ENCODE peak calls at places on chromosomes 3 and 15, in seven cellular contexts. One of them, this sample, is unnamed.

GRCh38 chr3:186053954-186054353 is 54.9 kb downstream of the ETV5 start:
- DNase-seq in HCT116: no peak
- DNase-seq in IMR-90: peak
- DNase-seq in A549: no peak
- DNase-seq in body of pancreas: no peak
- DNase-seq in breast epithelium: no peak
- DNase-seq in heart left ventricle: no peak
- DNase-seq in this sample: no peak

GRCh38 chr3:77326586-77326985 is 286.7 kb downstream of the ROBO2 start:
- DNase-seq in HCT116: no peak
- DNase-seq in IMR-90: no peak
- DNase-seq in A549: no peak
- DNase-seq in body of pancreas: no peak
- DNase-seq in breast epithelium: no peak
- DNase-seq in heart left ventricle: no peak
- DNase-seq in this sample: no peak

GRCh38 chr15:85336870-85337269 is 43.5 kb upstream of the AKAP13 start:
- DNase-seq in HCT116: no peak
- DNase-seq in IMR-90: no peak
- DNase-seq in A549: no peak
- DNase-seq in body of pancreas: no peak
- DNase-seq in breast epithelium: no peak
- DNase-seq in heart left ventricle: no peak
- DNase-seq in this sample: no peak

GRCh38 chr3:86578071-86578470 is 412.9 kb downstream of the VGLL3 start:
- DNase-seq in HCT116: no peak
- DNase-seq in IMR-90: no peak
- DNase-seq in A549: no peak
- DNase-seq in body of pancreas: no peak
- DNase-seq in breast epithelium: no peak
- DNase-seq in heart left ventricle: no peak
- DNase-seq in this sample: no peak

GRCh38 chr3:52085883-52086282 is 29.5 kb upstream of the DUSP7 start:
- DNase-seq in HCT116: no peak
- DNase-seq in IMR-90: no peak
- DNase-seq in A549: no peak
- DNase-seq in body of pancreas: no peak
- DNase-seq in breast epithelium: no peak
- DNase-seq in heart left ventricle: peak
- DNase-seq in this sample: no peak

GRCh38 chr3:121870710-121871109 is 23.5 kb upstream of the SLC15A2 start:
- DNase-seq in HCT116: no peak
- DNase-seq in IMR-90: peak
- DNase-seq in A549: no peak
- DNase-seq in body of pancreas: no peak
- DNase-seq in breast epithelium: no peak
- DNase-seq in heart left ventricle: no peak
- DNase-seq in this sample: no peak

GRCh38 chr3:113117511-113118302 is 93.7 kb upstream of the BOC start:
- DNase-seq in HCT116: no peak
- DNase-seq in IMR-90: peak
- DNase-seq in A549: no peak
- DNase-seq in body of pancreas: no peak
- DNase-seq in breast epithelium: no peak
- DNase-seq in heart left ventricle: no peak
- DNase-seq in this sample: no peak

GRCh38 chr3:101292027-101292426 is 28.3 kb downstream of the IMPG2 start:
- DNase-seq in HCT116: peak
- DNase-seq in IMR-90: peak
- DNase-seq in A549: no peak
- DNase-seq in body of pancreas: no peak
- DNase-seq in breast epithelium: no peak
- DNase-seq in heart left ventricle: no peak
- DNase-seq in this sample: no peak

GRCh38 chr3:26058774-26059455 is 269.0 kb downstream of the OXSM start:
- DNase-seq in HCT116: no peak
- DNase-seq in IMR-90: no peak
- DNase-seq in A549: no peak
- DNase-seq in body of pancreas: no peak
- DNase-seq in breast epithelium: no peak
- DNase-seq in heart left ventricle: no peak
- DNase-seq in this sample: no peak

DNA sequence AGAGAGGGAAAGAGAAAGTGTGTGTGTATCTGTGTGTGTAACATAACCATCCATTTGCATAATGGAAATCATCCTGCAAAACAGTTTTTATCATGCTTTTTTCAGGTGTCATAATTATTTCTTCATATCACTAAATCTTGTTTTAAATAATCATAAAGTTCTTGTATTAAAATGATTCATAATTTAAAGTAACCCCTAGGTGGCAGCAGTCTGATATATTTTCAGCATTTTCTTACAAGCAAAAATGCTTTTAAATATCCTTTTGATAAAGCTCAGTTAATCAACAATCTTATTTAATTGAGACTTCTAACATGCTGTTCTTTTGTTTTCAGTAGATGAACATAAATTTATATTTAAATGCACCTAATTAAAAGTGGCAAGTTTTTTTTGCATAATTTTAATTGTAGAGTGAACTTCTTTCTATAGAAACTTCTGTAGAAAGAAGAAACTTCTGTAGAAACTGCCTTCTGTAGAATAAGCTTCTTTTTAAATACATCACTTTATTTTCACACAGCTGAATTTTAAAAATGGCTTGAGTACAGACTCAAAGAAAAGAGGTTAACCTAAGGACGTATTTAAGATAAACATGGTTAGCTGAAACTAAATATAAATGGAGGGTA is 72.5 kb downstream of the OPA1 start:
- DNase-seq in HCT116: peak
- DNase-seq in IMR-90: peak
- DNase-seq in A549: no peak
- DNase-seq in body of pancreas: no peak
- DNase-seq in breast epithelium: no peak
- DNase-seq in heart left ventricle: no peak
- DNase-seq in this sample: no peak
- TF ChIP-seq CTCF in HCT116: peak
- TF ChIP-seq CTCF in IMR-90: peak
- TF ChIP-seq CTCF in A549: peak
- TF ChIP-seq CTCF in body of pancreas: peak
- TF ChIP-seq CTCF in breast epithelium: peak
- TF ChIP-seq CTCF in heart left ventricle: peak
- TF ChIP-seq CTCF in this sample: no peak

GRCh38 chr3:45597581-45597980 is 3.0 kb downstream of the LIMD1 start:
- DNase-seq in HCT116: no peak
- DNase-seq in IMR-90: no peak
- DNase-seq in A549: no peak
- DNase-seq in body of pancreas: no peak
- DNase-seq in breast epithelium: no peak
- DNase-seq in heart left ventricle: no peak
- DNase-seq in this sample: no peak
- H3K4me3 ChIP-seq in HCT116: no peak
- H3K4me3 ChIP-seq in IMR-90: peak
- H3K4me3 ChIP-seq in A549: peak
- H3K4me3 ChIP-seq in body of pancreas: no peak
- H3K4me3 ChIP-seq in breast epithelium: no peak
- H3K4me3 ChIP-seq in heart left ventricle: no peak
- H3K4me3 ChIP-seq in this sample: no peak

GRCh38 chr15:62171882-62172281 is 6.8 kb upstream of the C2CD4B start:
- DNase-seq in HCT116: no peak
- DNase-seq in IMR-90: no peak
- DNase-seq in A549: no peak
- DNase-seq in body of pancreas: no peak
- DNase-seq in breast epithelium: no peak
- DNase-seq in heart left ventricle: no peak
- DNase-seq in this sample: no peak

GRCh38 chr15:62173215-62173614 is 8.1 kb upstream of the C2CD4B start:
- DNase-seq in HCT116: no peak
- DNase-seq in IMR-90: no peak
- DNase-seq in A549: no peak
- DNase-seq in body of pancreas: no peak
- DNase-seq in breast epithelium: no peak
- DNase-seq in heart left ventricle: peak
- DNase-seq in this sample: no peak
- TF ChIP-seq POLR2A in HCT116: no peak
- TF ChIP-seq POLR2A in IMR-90: no peak
- TF ChIP-seq POLR2A in A549: no peak
- TF ChIP-seq POLR2A in body of pancreas: no peak
- TF ChIP-seq POLR2A in breast epithelium: no peak
- TF ChIP-seq POLR2A in heart left ventricle: peak
- TF ChIP-seq POLR2A in this sample: no peak

GRCh38 chr15:34619151-34619550 is 35.7 kb upstream of the GOLGA8B start:
- DNase-seq in HCT116: no peak
- DNase-seq in IMR-90: no peak
- DNase-seq in A549: no peak
- DNase-seq in body of pancreas: no peak
- DNase-seq in breast epithelium: no peak
- DNase-seq in heart left ventricle: no peak
- DNase-seq in this sample: no peak

GRCh38 chr15:34620814-34621213 is 37.4 kb upstream of the GOLGA8B start:
- DNase-seq in HCT116: no peak
- DNase-seq in IMR-90: peak
- DNase-seq in A549: no peak
- DNase-seq in body of pancreas: no peak
- DNase-seq in breast epithelium: no peak
- DNase-seq in heart left ventricle: no peak
- DNase-seq in this sample: no peak

GRCh38 chr15:34620122-34620521 is 36.7 kb upstream of the GOLGA8B start:
- DNase-seq in HCT116: no peak
- DNase-seq in IMR-90: no peak
- DNase-seq in A549: no peak
- DNase-seq in body of pancreas: no peak
- DNase-seq in breast epithelium: no peak
- DNase-seq in heart left ventricle: no peak
- DNase-seq in this sample: no peak

GRCh38 chr15:34618073-34618472 is 34.6 kb upstream of the GOLGA8B start:
- DNase-seq in HCT116: no peak
- DNase-seq in IMR-90: no peak
- DNase-seq in A549: no peak
- DNase-seq in body of pancreas: no peak
- DNase-seq in breast epithelium: no peak
- DNase-seq in heart left ventricle: no peak
- DNase-seq in this sample: no peak

DNA sequence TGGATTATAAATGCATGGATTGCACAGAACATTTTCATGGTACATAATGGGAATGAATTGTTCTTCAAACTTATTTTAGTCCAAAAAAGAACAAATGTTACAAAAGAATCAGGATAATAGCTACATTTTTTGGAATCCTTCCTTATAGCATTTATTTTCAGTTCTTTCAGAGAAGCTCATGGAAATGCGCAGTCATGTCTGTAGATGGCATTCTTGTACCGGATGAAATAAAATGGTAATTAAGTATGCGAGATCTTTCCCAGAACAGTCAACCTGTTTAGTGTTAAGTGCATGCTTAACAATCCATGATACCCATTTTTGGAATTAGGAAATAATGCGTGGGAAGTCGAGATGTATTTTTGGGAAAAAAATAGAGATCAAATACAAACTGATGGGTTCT is 38.2 kb upstream of the GOLGA8B start:
- DNase-seq in HCT116: peak
- DNase-seq in IMR-90: peak
- DNase-seq in A549: peak
- DNase-seq in body of pancreas: no peak
- DNase-seq in breast epithelium: no peak
- DNase-seq in heart left ventricle: no peak
- DNase-seq in this sample: no peak
- TF ChIP-seq CTCF in HCT116: peak
- TF ChIP-seq CTCF in IMR-90: peak
- TF ChIP-seq CTCF in A549: peak
- TF ChIP-seq CTCF in body of pancreas: no peak
- TF ChIP-seq CTCF in breast epithelium: no peak
- TF ChIP-seq CTCF in heart left ventricle: peak
- TF ChIP-seq CTCF in this sample: no peak

DNA sequence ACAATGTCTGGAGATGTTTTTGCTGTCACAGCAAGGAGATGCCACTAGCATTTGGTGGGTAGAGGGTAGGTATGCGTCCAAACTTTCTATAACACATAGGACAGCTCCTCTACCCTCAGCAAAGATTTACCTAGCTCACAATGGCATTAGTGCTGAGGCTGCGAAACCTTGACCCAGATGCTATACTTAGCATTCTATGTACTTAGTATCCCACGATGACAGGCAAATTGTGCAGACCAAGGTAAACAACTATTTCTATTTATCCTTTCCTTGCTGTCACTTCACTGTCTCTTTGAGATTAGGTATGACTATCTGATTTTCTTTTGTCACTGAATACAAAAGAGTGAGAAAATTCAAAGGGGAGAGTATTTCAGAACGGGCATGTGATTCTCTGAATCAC is 265.2 kb upstream of the ZNF385D start:
- DNase-seq in HCT116: no peak
- DNase-seq in IMR-90: no peak
- DNase-seq in A549: no peak
- DNase-seq in body of pancreas: no peak
- DNase-seq in breast epithelium: no peak
- DNase-seq in heart left ventricle: no peak
- DNase-seq in this sample: no peak
- H3K4me3 ChIP-seq in HCT116: no peak
- H3K4me3 ChIP-seq in IMR-90: no peak
- H3K4me3 ChIP-seq in A549: no peak
- H3K4me3 ChIP-seq in body of pancreas: no peak
- H3K4me3 ChIP-seq in breast epithelium: no peak
- H3K4me3 ChIP-seq in heart left ventricle: no peak
- H3K4me3 ChIP-seq in this sample: no peak

DNA sequence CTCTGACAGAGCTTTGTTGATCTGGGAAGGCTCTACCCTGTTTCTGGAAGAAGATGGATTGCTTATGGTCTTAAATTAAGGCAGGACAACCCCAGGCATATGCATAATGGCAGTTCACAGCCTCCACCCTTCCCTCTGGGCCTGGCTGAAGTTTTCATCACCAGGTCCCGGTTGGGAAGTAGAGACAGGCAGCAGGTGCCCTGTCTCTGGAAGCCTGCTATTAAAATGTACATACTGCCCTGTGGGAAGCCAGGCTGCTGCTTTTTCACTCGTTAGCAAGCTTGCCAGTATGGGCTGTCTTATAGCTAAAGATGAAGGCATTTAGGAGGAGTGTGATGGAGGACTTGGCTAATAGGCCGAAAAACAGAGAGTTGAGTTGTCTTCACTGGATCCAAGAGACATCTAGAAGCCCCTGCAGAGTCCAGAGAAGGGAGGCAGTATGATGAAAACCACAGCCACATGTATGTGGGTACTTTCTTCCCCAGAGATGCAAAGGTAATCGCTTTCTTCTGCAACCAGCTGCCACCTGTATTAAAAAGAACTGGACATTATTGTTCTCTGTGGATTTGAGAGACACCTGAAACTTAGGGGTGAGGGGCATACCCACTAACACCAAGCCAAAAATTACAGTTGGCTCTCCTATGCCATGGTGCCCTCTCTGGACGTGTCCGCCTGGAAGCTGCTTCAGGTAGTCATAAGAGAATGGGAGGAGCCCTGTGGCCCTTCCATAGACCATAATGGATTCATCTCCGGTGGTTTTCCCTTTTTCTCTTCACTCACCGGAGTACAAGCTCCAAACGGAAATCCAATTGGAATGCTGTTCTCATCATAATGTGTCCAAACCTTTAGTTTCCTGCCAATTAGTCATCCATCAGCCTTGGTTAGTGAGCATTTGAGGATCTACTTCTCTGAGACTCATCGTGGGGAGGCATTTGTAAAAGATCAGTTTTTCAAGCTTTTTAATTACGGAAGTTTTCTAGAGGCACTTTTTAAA is 34.6 kb downstream of the ABHD2 start:
- DNase-seq in HCT116: no peak
- DNase-seq in IMR-90: peak
- DNase-seq in A549: no peak
- DNase-seq in body of pancreas: no peak
- DNase-seq in breast epithelium: no peak
- DNase-seq in heart left ventricle: no peak
- DNase-seq in this sample: no peak
- TF ChIP-seq POLR2A in HCT116: no peak
- TF ChIP-seq POLR2A in IMR-90: no peak
- TF ChIP-seq POLR2A in A549: no peak
- TF ChIP-seq POLR2A in body of pancreas: no peak
- TF ChIP-seq POLR2A in breast epithelium: no peak
- TF ChIP-seq POLR2A in heart left ventricle: no peak
- TF ChIP-seq POLR2A in this sample: no peak

This sample was measured in lower leg skin.